ENCODE peak calls at places on chromosomes 13 and 19, in five cellular contexts. P, F, J, H and Y are unnamed samples.

GRCh38 chr19:1470864-1471513 is 8.0 kb downstream of the C19orf25 start:
- DNase-seq in F (no peak), P (no peak), J (no peak), H (no peak), Y (no peak)

GRCh38 chr13:76886005-76886291 is 257 bp downstream of the KCTD12 start:
- DNase-seq in F (no peak), P (no peak), H (no peak), J (no peak), Y (no peak)

GRCh38 chr13:44128522-44128921 is 245.1 kb upstream of the SERP2 start:
- DNase-seq in P (no peak), H (no peak), J (no peak), F (no peak), Y (no peak)

GRCh38 chr13:23160241-23161175 is 20.3 kb upstream of the SGCG start:
- DNase-seq in P (no peak), F (no peak), H (no peak), J (no peak), Y (no peak)

GRCh38 chr19:39119830-39120229 is 5.8 kb upstream of the PAK4 start:
- DNase-seq in H (no peak), F (no peak), P (no peak), J (no peak), Y (no peak)

GRCh38 chr13:111228262-111229144 is 91.9 kb upstream of the TEX29 start:
- DNase-seq in P (no peak), F (no peak), J (no peak), H (no peak), Y (no peak)

GRCh38 chr19:28727133-28727834 is 485.7 kb downstream of the UQCRFS1 start:
- DNase-seq in H (peak), J (peak), F (no peak), P (no peak), Y (peak)

GRCh38 chr13:63345835-63346234 is 1930.2 kb upstream of the PCDH20 start:
- DNase-seq in J (no peak), P (no peak), F (no peak), H (no peak), Y (no peak)

GRCh38 chr19:23321953-23322549 is 71.9 kb upstream of the ZNF724 start:
- DNase-seq in P (no peak), J (no peak), H (no peak), F (no peak), Y (no peak)

GRCh38 chr19:41998246-41999020 is 4.4 kb upstream of the ATP1A3 start:
- DNase-seq in P (no peak), H (no peak), J (peak), F (no peak), Y (peak)

GRCh38 chr13:41418027-41418426 is 39.3 kb upstream of the RGCC start:
- DNase-seq in P (no peak), H (no peak), J (peak), F (no peak), Y (no peak)

GRCh38 chr13:76271728-76272232 is 614.4 kb downstream of the KCTD12 start:
- DNase-seq in P (no peak), J (no peak), F (no peak), H (no peak), Y (no peak)

GRCh38 chr13:41648314-41648935 is 191.1 kb downstream of the RGCC start:
- DNase-seq in P (peak), F (peak), H (no peak), J (peak), Y (no peak)

GRCh38 chr19:31436121-31436776 is 87.0 kb upstream of the TSHZ3 start:
- DNase-seq in F (no peak), H (no peak), P (peak), J (peak), Y (no peak)

GRCh38 chr13:103000157-103000556 is 66.1 kb downstream of the SLC10A2 start:
- DNase-seq in F (no peak), J (no peak), H (no peak), P (no peak), Y (no peak)

GRCh38 chr19:10214784-10215183 is 16.3 kb downstream of the S1PR2 start:
- DNase-seq in H (no peak), J (peak), F (no peak), P (peak), Y (no peak)

GRCh38 chr19:40466219-40467006 is at the start of gene SPTBN4:
- DNase-seq in P (no peak), F (no peak), J (no peak), H (no peak), Y (no peak)

GRCh38 chr13:66612983-66613382 is 617.2 kb downstream of the PCDH9 start:
- DNase-seq in J (no peak), P (no peak), F (no peak), H (no peak), Y (peak)

GRCh38 chr19:3149526-3150505 is 14.0 kb downstream of the GNA15 start:
- DNase-seq in F (no peak), P (no peak), H (no peak), J (no peak), Y (no peak)

GRCh38 chr19:34428549-34429285 is 536 bp downstream of the UBA2 start:
- DNase-seq in F (no peak), J (peak), P (peak), H (no peak), Y (no peak)

GRCh38 chr13:85266331-85266730 is 532.9 kb downstream of the SLITRK6 start:
- DNase-seq in J (no peak), H (no peak), F (no peak), P (peak), Y (no peak)

GRCh38 chr19:17275441-17276175 is 6.1 kb upstream of the ANKLE1 start:
- DNase-seq in F (no peak), J (no peak), H (no peak), P (no peak), Y (no peak)

GRCh38 chr19:1824252-1824622 is 12.2 kb upstream of the ATP8B3 start:
- DNase-seq in J (no peak), H (no peak), F (no peak), P (no peak), Y (no peak)

GRCh38 chr13:71871844-71872243 is 4.8 kb upstream of the DACH1 start:
- DNase-seq in J (no peak), P (no peak), F (no peak), H (no peak), Y (no peak)

GRCh38 chr13:71867101-71867814 is at the start of gene DACH1:
- DNase-seq in F (no peak), J (peak), H (no peak), P (peak), Y (peak)

GRCh38 chr13:71871180-71871754 is 4.3 kb upstream of the DACH1 start:
- DNase-seq in F (no peak), P (no peak), J (no peak), H (no peak), Y (no peak)

GRCh38 chr13:71870036-71870435 is 3.0 kb upstream of the DACH1 start:
- DNase-seq in P (no peak), F (no peak), J (no peak), H (no peak), Y (no peak)

GRCh38 chr13:71869274-71869673 is 2.3 kb upstream of the DACH1 start:
- DNase-seq in F (no peak), H (no peak), P (no peak), J (no peak), Y (no peak)
- TF ChIP-seq CTCF in F (no peak), H (no peak), P (no peak), J (no peak), Y (no peak)

GRCh38 chr13:26544707-26545106 is 12.8 kb upstream of the WASF3 start:
- DNase-seq in P (no peak), H (no peak), F (no peak), J (no peak), Y (no peak)

GRCh38 chr13:26541041-26541440 is 16.4 kb upstream of the WASF3 start:
- DNase-seq in P (no peak), H (no peak), F (no peak), J (no peak), Y (no peak)

GRCh38 chr13:26539738-26540292 is 17.7 kb upstream of the WASF3 start:
- DNase-seq in J (no peak), P (no peak), F (no peak), H (no peak), Y (no peak)

GRCh38 chr13:26540319-26540718 is 17.2 kb upstream of the WASF3 start:
- DNase-seq in P (no peak), H (no peak), F (no peak), J (no peak), Y (peak)

GRCh38 chr13:26541678-26542553 is 15.6 kb upstream of the WASF3 start:
- DNase-seq in F (no peak), P (no peak), H (no peak), J (no peak), Y (no peak)
- TF ChIP-seq CTCF in F (no peak), P (no peak), H (no peak), J (no peak), Y (peak)

GRCh38 chr13:58979851-58980250 is 1183.9 kb downstream of the DIAPH3 start:
- DNase-seq in F (no peak), J (no peak), P (no peak), H (no peak), Y (no peak)

GRCh38 chr13:58977085-58977484 is 1186.6 kb downstream of the DIAPH3 start:
- DNase-seq in P (no peak), H (no peak), J (no peak), F (no peak), Y (no peak)
- TF ChIP-seq CTCF in P (no peak), H (no peak), J (no peak), F (no peak), Y (no peak)

GRCh38 chr13:70623260-70623659 is 515.0 kb upstream of the KLHL1 start:
- DNase-seq in P (no peak), F (no peak), J (peak), H (no peak), Y (no peak)
- TF ChIP-seq CTCF in P (peak), F (peak), J (peak), H (peak), Y (peak)

GRCh38 chr19:19514881-19515763 is at the start of gene TSSK6:
- DNase-seq in P (no peak), J (no peak), F (no peak), H (peak), Y (no peak)
- TF ChIP-seq CTCF in P (peak), J (no peak), F (no peak), H (no peak), Y (no peak)

GRCh38 chr19:47608074-47608907 is 643 bp upstream of the BICRA start:
- DNase-seq in P (peak), F (no peak), H (peak), J (peak), Y (peak)
- TF ChIP-seq CTCF in P (no peak), F (no peak), H (no peak), J (peak), Y (no peak)